ENCODE peak calls at places on chromosomes 3 and 15, in ten cellular contexts. B is RKO; C is MCF 10A; K is heart right ventricle; D is astrocyte; X is astrocyte of the spinal cord; G is fibroblast of the aortic adventitia; S is CD4-positive, alpha-beta T cell; O is nucleus accumbens; N is cardiac muscle cell. H is an unnamed sample.

GRCh38 chr15:75649045-75649761 is 1.5 kb downstream of the SNX33 start:
- DNase-seq in B (no peak), C (no peak), K (no peak), D (no peak), X (no peak), G (no peak), S (no peak), O (no peak), N (no peak), H (no peak)

GRCh38 chr3:40299721-40300335 is 9.7 kb upstream of the EIF1B start:
- DNase-seq in B (no peak), C (peak; percentile 77), K (no peak), D (peak; percentile 75), X (peak; percentile 67), G (peak; percentile 84), S (no peak), O (no peak), N (no peak), H (no peak)

GRCh38 chr3:156899951-156900350 is 73.8 kb downstream of the LEKR1 start:
- DNase-seq in B (no peak), C (no peak), K (no peak), D (peak; percentile 81), X (peak; percentile 32), G (peak; percentile 30), S (no peak), O (no peak), N (no peak), H (no peak)

GRCh38 chr3:47495886-47496285 is 17.6 kb downstream of the ELP6 start:
- DNase-seq in B (no peak), C (no peak), K (no peak), D (no peak), X (no peak), G (no peak), S (no peak), O (no peak), N (no peak), H (no peak)

GRCh38 chr3:152126260-152126659 is 142.5 kb upstream of the MBNL1 start:
- DNase-seq in B (no peak), C (peak; percentile 43), K (no peak), D (peak; percentile 48), X (peak; percentile 46), G (peak; percentile 36), S (no peak), O (no peak), N (no peak), H (no peak)

GRCh38 chr3:64382171-64382570 is 156.9 kb upstream of the PRICKLE2 start:
- DNase-seq in B (no peak), C (no peak), K (no peak), D (no peak), X (no peak), G (peak; percentile 13), S (no peak), O (no peak), N (no peak), H (no peak)

GRCh38 chr3:148319161-148319915 is 378.4 kb upstream of the AGTR1 start:
- DNase-seq in B (peak; percentile 65), C (peak; percentile 41), K (no peak), D (peak; percentile 81), X (peak; percentile 81), G (peak; percentile 75), S (no peak), O (no peak), N (no peak), H (no peak)

GRCh38 chr3:100880072-100880471 is 113.1 kb downstream of the ABI3BP start:
- DNase-seq in B (no peak), C (no peak), K (peak; percentile 31), D (no peak), X (no peak), G (peak; percentile 46), S (no peak), O (no peak), N (no peak), H (no peak)

GRCh38 chr3:186519021-186519658 is 25.0 kb downstream of the CRYGS start:
- DNase-seq in B (no peak), C (no peak), K (no peak), D (no peak), X (no peak), G (no peak), S (peak; percentile 59), O (no peak), N (no peak), H (no peak)

GRCh38 chr3:179015551-179016020 is 56.0 kb downstream of the ZMAT3 start:
- DNase-seq in B (peak; percentile 86), C (peak; percentile 82), K (peak; percentile 56), D (peak; percentile 55), X (peak; percentile 85), G (peak; percentile 86), S (peak; percentile 24), O (no peak), N (peak; percentile 75), H (no peak)

GRCh38 chr3:16318216-16318615 is 53.2 kb downstream of the OXNAD1 start:
- DNase-seq in B (no peak), C (no peak), K (no peak), D (no peak), X (no peak), G (peak; percentile 46), S (no peak), O (no peak), N (no peak), H (no peak)

GRCh38 chr15:98505611-98506031 is 142.7 kb upstream of the IGF1R start:
- DNase-seq in B (no peak), C (no peak), K (no peak), D (no peak), X (no peak), G (peak; percentile 20), S (no peak), O (no peak), N (no peak), H (no peak)

GRCh38 chr15:65732698-65733097 is 59.4 kb downstream of the DENND4A start:
- DNase-seq in B (no peak), C (peak; percentile 54), K (no peak), D (no peak), X (no peak), G (no peak), S (no peak), O (no peak), N (no peak), H (no peak)

GRCh38 chr3:38334656-38335055 is 11.9 kb upstream of the XYLB start:
- DNase-seq in B (no peak), C (no peak), K (no peak), D (peak; percentile 86), X (peak; percentile 83), G (peak; percentile 71), S (no peak), O (no peak), N (peak; percentile 9), H (no peak)

GRCh38 chr15:92159906-92160841 is 233.5 kb upstream of the ST8SIA2 start:
- DNase-seq in B (no peak), C (no peak), K (no peak), D (no peak), X (no peak), G (no peak), S (no peak), O (no peak), N (no peak), H (no peak)

GRCh38 chr3:197151562-197151961 is 121.9 kb upstream of the MELTF start:
- DNase-seq in B (peak; percentile 47), C (peak; percentile 87), K (peak; percentile 20), D (peak; percentile 37), X (peak; percentile 55), G (peak; percentile 70), S (no peak), O (no peak), N (peak; percentile 43), H (no peak)

GRCh38 chr3:114850913-114851312 is 296.2 kb downstream of the ZBTB20 start:
- DNase-seq in B (peak; percentile 13), C (no peak), K (no peak), D (no peak), X (no peak), G (no peak), S (no peak), O (no peak), N (no peak), H (no peak)

GRCh38 chr15:79431636-79432344 is at the start of gene MINAR1:
- DNase-seq in B (no peak), C (no peak), K (no peak), D (peak; percentile 57), X (peak; percentile 42), G (peak; percentile 33), S (no peak), O (no peak), N (peak; percentile 79), H (no peak)

GRCh38 chr3:195546130-195546560 is 3.0 kb upstream of the PPP1R2 start:
- DNase-seq in B (peak; percentile 91), C (peak; percentile 98), K (peak; percentile 36), D (peak; percentile 83), X (peak; percentile 87), G (peak; percentile 91), S (no peak), O (no peak), N (no peak), H (no peak)

GRCh38 chr3:53726654-53727053 is 119.6 kb downstream of the CHDH start:
- DNase-seq in B (no peak), C (no peak), K (no peak), D (no peak), X (no peak), G (no peak), S (no peak), O (no peak), N (no peak), H (no peak)

GRCh38 chr15:25345943-25346342 is 92.9 kb downstream of the UBE3A start:
- DNase-seq in B (no peak), C (peak; percentile 57), K (peak; percentile 72), D (peak; percentile 53), X (peak; percentile 67), G (peak; percentile 49), S (no peak), O (peak; percentile 2), N (peak; percentile 50), H (no peak)

GRCh38 chr3:51057111-51057510 is 328.0 kb upstream of the MANF start:
- DNase-seq in B (no peak), C (no peak), K (no peak), D (no peak), X (no peak), G (no peak), S (no peak), O (no peak), N (no peak), H (no peak)

GRCh38 chr3:110267304-110267703 is 804.3 kb upstream of the NECTIN3 start:
- DNase-seq in B (no peak), C (no peak), K (no peak), D (no peak), X (no peak), G (no peak), S (no peak), O (no peak), N (no peak), H (no peak)

GRCh38 chr3:187315872-187316271 is 24.3 kb upstream of the MASP1 start:
- DNase-seq in B (no peak), C (no peak), K (no peak), D (no peak), X (no peak), G (no peak), S (no peak), O (no peak), N (no peak), H (no peak)

GRCh38 chr3:30397030-30397429 is 209.4 kb upstream of the TGFBR2 start:
- DNase-seq in B (no peak), C (no peak), K (no peak), D (no peak), X (no peak), G (no peak), S (no peak), O (no peak), N (peak; percentile 69), H (no peak)

GRCh38 chr3:124217542-124217941 is 225.6 kb upstream of the ROPN1 start:
- DNase-seq in B (peak; percentile 76), C (peak; percentile 85), K (peak; percentile 71), D (peak; percentile 56), X (peak; percentile 74), G (peak; percentile 67), S (no peak), O (no peak), N (peak; percentile 89), H (no peak)

GRCh38 chr3:172034786-172035685 is 4.3 kb upstream of the FNDC3B start:
- DNase-seq in B (peak; percentile 55), C (peak; percentile 60), K (no peak), D (no peak), X (no peak), G (peak; percentile 47), S (no peak), O (no peak), N (no peak), H (no peak)

GRCh38 chr3:12194669-12195161 is 36.0 kb upstream of the TIMP4 start:
- DNase-seq in B (no peak), C (peak; percentile 80), K (no peak), D (no peak), X (no peak), G (peak; percentile 77), S (no peak), O (no peak), N (no peak), H (no peak)